ENCODE peak calls at places on chromosomes 7 and 10, in nine cellular contexts. L, K, G, S, N, O, R, J and Y are unnamed samples.

GRCh38 chr10:95247200-95247880 is 43.5 kb downstream of the PDLIM1 start:
- DNase-seq in N (no peak), K (no peak), G (no peak), S (no peak), R (no peak), J (no peak), L (no peak), O (no peak), Y (no peak)

GRCh38 chr7:55062106-55062499 is 43.3 kb downstream of the EGFR start:
- DNase-seq in L (no peak), G (no peak), O (no peak), J (no peak), R (no peak), N (no peak), K (no peak), S (no peak), Y (no peak)

GRCh38 chr7:155831807-155832524 is 19.7 kb upstream of the SHH start:
- DNase-seq in S (no peak), K (no peak), N (no peak), O (no peak), L (no peak), J (no peak), G (no peak), R (no peak), Y (no peak)

GRCh38 chr10:87000491-87000890 is 19.6 kb upstream of the FAM25A start:
- DNase-seq in S (no peak), N (no peak), R (no peak), L (no peak), J (no peak), G (no peak), K (no peak), O (no peak), Y (no peak)

GRCh38 chr10:72783290-72783689 is 91.3 kb downstream of the MCU start:
- DNase-seq in J (no peak), N (no peak), L (no peak), K (no peak), G (no peak), S (no peak), R (no peak), O (no peak), Y (no peak)

GRCh38 chr7:141231018-141231792 is 157.3 kb downstream of the TMEM178B start:
- DNase-seq in L (no peak), K (no peak), O (no peak), N (no peak), G (no peak), R (no peak), S (no peak), J (no peak), Y (no peak)

GRCh38 chr7:36686499-36686898 is 37.8 kb downstream of the AOAH start:
- DNase-seq in L (no peak), O (peak; percentile 35), J (no peak), R (no peak), K (no peak), S (no peak), N (peak; percentile 39), G (no peak), Y (no peak)

GRCh38 chr7:104971290-104972071 is 42.5 kb upstream of the KMT2E start:
- DNase-seq in L (no peak), S (no peak), G (no peak), N (no peak), R (no peak), O (no peak), J (no peak), K (no peak), Y (no peak)

GRCh38 chr10:50653142-50653541 is 29.4 kb upstream of the SGMS1 start:
- DNase-seq in J (no peak), K (peak; percentile 11), G (no peak), L (peak; percentile 6), O (no peak), N (no peak), S (peak; percentile 51), R (peak; percentile 63), Y (no peak)

GRCh38 chr7:151631149-151631967 is 111.7 kb upstream of the RHEB start:
- DNase-seq in J (no peak), N (no peak), G (peak; percentile 58), O (no peak), K (no peak), L (peak; percentile 52), S (peak; percentile 65), R (peak; percentile 34), Y (peak; percentile 23)

GRCh38 chr10:62805139-62806092 is 896 bp downstream of the ADO start:
- DNase-seq in J (peak; percentile 77), N (no peak), S (peak; percentile 26), O (no peak), G (peak; percentile 27), L (peak; percentile 22), K (peak; percentile 79), R (peak; percentile 49), Y (no peak)

GRCh38 chr10:6912424-6912823 is 332.3 kb upstream of the PRKCQ start:
- DNase-seq in L (no peak), O (no peak), G (no peak), R (no peak), J (no peak), N (no peak), K (no peak), S (no peak), Y (no peak)

GRCh38 chr7:40177071-40177470 is 42.3 kb downstream of the SUGCT start:
- DNase-seq in G (no peak), L (no peak), R (peak; percentile 0), O (no peak), K (no peak), J (no peak), S (no peak), N (no peak), Y (no peak)

GRCh38 chr10:71539564-71540118 is 142.9 kb downstream of the CDH23 start:
- DNase-seq in L (no peak), R (no peak), K (no peak), O (no peak), S (no peak), G (no peak), J (no peak), N (no peak), Y (no peak)

GRCh38 chr10:132814469-132814856 is 28.5 kb upstream of the NKX6-2 start:
- DNase-seq in K (no peak), N (no peak), J (no peak), S (no peak), O (no peak), R (no peak), G (no peak), L (no peak), Y (no peak)

GRCh38 chr10:74855027-74855426 is 28.6 kb downstream of the KAT6B start:
- DNase-seq in G (no peak), N (no peak), L (no peak), O (no peak), R (peak; percentile 70), S (peak; percentile 38), K (no peak), J (no peak), Y (no peak)

GRCh38 chr10:125840955-125841354 is 17.6 kb downstream of the BCCIP start:
- DNase-seq in G (no peak), S (no peak), N (no peak), L (no peak), J (no peak), O (no peak), K (no peak), R (no peak), Y (no peak)

GRCh38 chr7:32916006-32916405 is 24.4 kb upstream of the KBTBD2 start:
- DNase-seq in J (no peak), R (no peak), G (no peak), K (no peak), N (no peak), O (no peak), S (no peak), L (no peak), Y (no peak)

GRCh38 chr7:2260820-2261219 is 18.8 kb downstream of the NUDT1 start:
- DNase-seq in G (peak; percentile 30), K (no peak), R (no peak), O (no peak), N (no peak), J (no peak), L (peak; percentile 69), S (no peak), Y (no peak)

GRCh38 chr7:26729150-26729772 is 135.1 kb downstream of the SKAP2 start:
- DNase-seq in N (no peak), J (no peak), O (no peak), G (no peak), L (no peak), R (peak; percentile 1), S (peak; percentile 25), K (no peak), Y (no peak)

GRCh38 chr7:63925626-63926460 is 72.8 kb upstream of the ZNF722 start:
- DNase-seq in J (no peak), O (no peak), K (peak; percentile 88), L (peak; percentile 95), S (no peak), N (peak; percentile 83), G (no peak), R (no peak), Y (peak; percentile 75)

GRCh38 chr7:137804819-137805218 is 42.0 kb downstream of the DGKI start:
- DNase-seq in G (peak; percentile 94), S (no peak), L (peak; percentile 93), N (no peak), R (no peak), J (no peak), O (peak; percentile 9), K (no peak), Y (no peak)

GRCh38 chr7:120554960-120555571 is 282.1 kb downstream of the KCND2 start:
- DNase-seq in N (no peak), S (peak; percentile 65), O (peak; percentile 14), G (peak; percentile 49), J (peak; percentile 23), K (no peak), L (peak; percentile 58), R (peak; percentile 69), Y (no peak)

GRCh38 chr7:7772385-7772784 is 54.0 kb upstream of the RPA3 start:
- DNase-seq in N (no peak), S (peak; percentile 64), L (peak; percentile 95), K (no peak), J (no peak), O (peak; percentile 29), R (no peak), G (peak; percentile 55), Y (no peak)

GRCh38 chr10:58897708-58898107 is 278.7 kb upstream of the PHYHIPL start:
- DNase-seq in R (no peak), J (no peak), L (no peak), N (no peak), G (no peak), S (no peak), K (no peak), O (no peak), Y (no peak)

GRCh38 chr10:71971311-71971731 is 7.1 kb downstream of the CHST3 start:
- DNase-seq in O (no peak), N (no peak), J (no peak), K (no peak), R (no peak), G (no peak), L (no peak), S (no peak), Y (no peak)

GRCh38 chr7:110442386-110442837 is 648.5 kb upstream of the LRRN3 start:
- DNase-seq in K (no peak), L (peak; percentile 4), O (peak; percentile 21), R (peak; percentile 67), J (peak; percentile 24), N (peak; percentile 1), S (peak; percentile 80), G (peak; percentile 48), Y (no peak)

GRCh38 chr7:69399038-69399800 is 199.1 kb upstream of the AUTS2 start:
- DNase-seq in L (no peak), G (no peak), O (peak; percentile 18), K (peak; percentile 17), S (no peak), R (no peak), J (no peak), N (no peak), Y (no peak)

GRCh38 chr7:116582164-116582732 is 57.4 kb downstream of the CAV1 start:
- DNase-seq in S (no peak), O (no peak), N (no peak), G (no peak), J (no peak), K (no peak), R (no peak), L (no peak), Y (no peak)

GRCh38 chr10:34134602-34135001 is 680.5 kb downstream of the PARD3 start:
- DNase-seq in G (no peak), O (no peak), R (no peak), N (no peak), S (no peak), J (no peak), L (no peak), K (no peak), Y (no peak)

GRCh38 chr7:158957921-158958471 is 101.6 kb downstream of the DYNC2I1 start:
- DNase-seq in S (peak; percentile 69), J (no peak), N (no peak), K (no peak), O (no peak), G (peak; percentile 91), R (no peak), L (peak; percentile 86), Y (no peak)